ENCODE peak calls at places on chromosomes 6 and 20, in nine cellular contexts. Q is CD4-positive, CD25-positive, alpha-beta regulatory T cell; C is endothelial cell of umbilical vein; O is MM.1S; L is left lung; D is CD8-positive, alpha-beta T cell; U is RWPE1; E is A549; K is CD4-positive, alpha-beta T cell. V is an unnamed sample.

GRCh38 chr20:31698803-31699718 is 23.6 kb downstream of the BCL2L1 start:
- DNase-seq in E (peak), K (no peak), C (peak), L (no peak), U (peak), Q (no peak), D (no peak), O (peak), V (peak)

GRCh38 chr6:127458817-127459216 is 372 bp downstream of the KIAA0408 start:
- DNase-seq in K (no peak), U (no peak), L (no peak), C (no peak), Q (no peak), O (no peak), E (no peak), D (no peak), V (no peak)

GRCh38 chr20:63006611-63007471 is at the start of gene BHLHE23:
- DNase-seq in L (peak), Q (no peak), O (no peak), K (no peak), E (no peak), D (no peak), U (no peak), C (no peak), V (no peak)

GRCh38 chr6:145278163-145278807 is 457.0 kb downstream of the EPM2A start:
- DNase-seq in Q (no peak), E (peak), U (no peak), O (no peak), L (no peak), C (no peak), K (no peak), D (no peak), V (no peak)

GRCh38 chr6:166443166-166443565 is 60.4 kb upstream of the MPC1 start:
- DNase-seq in L (no peak), Q (no peak), E (no peak), C (no peak), O (no peak), K (no peak), D (no peak), U (no peak), V (no peak)

GRCh38 chr6:93079061-93079460 is 340.3 kb downstream of the EPHA7 start:
- DNase-seq in K (no peak), L (no peak), O (no peak), Q (no peak), C (no peak), U (no peak), D (no peak), E (no peak), V (no peak)

GRCh38 chr20:63625771-63626423 is 1.0 kb downstream of the GMEB2 start:
- DNase-seq in K (no peak), D (no peak), Q (no peak), E (peak), C (no peak), U (no peak), L (peak), O (peak), V (no peak)

GRCh38 chr6:86832686-86833085 is 104.6 kb upstream of the HTR1E start:
- DNase-seq in O (no peak), U (no peak), D (no peak), E (no peak), Q (no peak), L (no peak), K (no peak), C (no peak), V (no peak)

GRCh38 chr6:36384095-36384494 is 3.4 kb downstream of the ETV7 start:
- DNase-seq in L (no peak), D (no peak), Q (no peak), U (no peak), C (no peak), E (no peak), K (no peak), O (no peak), V (no peak)

GRCh38 chr6:35178932-35179832 is 34.6 kb upstream of the SCUBE3 start:
- DNase-seq in C (no peak), L (no peak), U (no peak), E (no peak), O (no peak), Q (no peak), K (no peak), D (no peak), V (no peak)

GRCh38 chr6:135600086-135600702 is 102.7 kb upstream of the AHI1 start:
- DNase-seq in C (no peak), U (no peak), O (no peak), D (no peak), L (no peak), E (no peak), K (no peak), Q (no peak), V (no peak)

GRCh38 chr6:144895890-144896289 is 610.8 kb downstream of the UTRN start:
- DNase-seq in K (no peak), D (no peak), Q (no peak), L (no peak), E (no peak), C (no peak), O (no peak), U (no peak), V (no peak)

GRCh38 chr20:62227977-62228958 is 8.2 kb upstream of the HRH3 start:
- DNase-seq in K (no peak), O (no peak), C (no peak), E (no peak), Q (no peak), U (no peak), L (peak), D (no peak), V (no peak)

GRCh38 chr20:38044685-38045084 is 11.1 kb downstream of the RPRD1B start:
- DNase-seq in Q (no peak), O (no peak), E (no peak), U (no peak), L (no peak), K (no peak), C (no peak), D (no peak), V (no peak)

GRCh38 chr6:23656257-23656731 is 469.7 kb upstream of the NRSN1 start:
- DNase-seq in O (no peak), K (no peak), D (no peak), U (no peak), Q (no peak), L (no peak), C (no peak), E (no peak), V (no peak)

GRCh38 chr20:46592580-46593362 is 42.3 kb upstream of the OCSTAMP start:
- DNase-seq in Q (no peak), D (no peak), E (peak), K (no peak), C (no peak), O (no peak), L (no peak), U (no peak), V (no peak)

GRCh38 chr6:712805-713204 is 19.9 kb upstream of the EXOC2 start:
- DNase-seq in E (no peak), O (no peak), D (no peak), L (no peak), Q (no peak), K (no peak), C (no peak), U (no peak), V (no peak)

DNA sequence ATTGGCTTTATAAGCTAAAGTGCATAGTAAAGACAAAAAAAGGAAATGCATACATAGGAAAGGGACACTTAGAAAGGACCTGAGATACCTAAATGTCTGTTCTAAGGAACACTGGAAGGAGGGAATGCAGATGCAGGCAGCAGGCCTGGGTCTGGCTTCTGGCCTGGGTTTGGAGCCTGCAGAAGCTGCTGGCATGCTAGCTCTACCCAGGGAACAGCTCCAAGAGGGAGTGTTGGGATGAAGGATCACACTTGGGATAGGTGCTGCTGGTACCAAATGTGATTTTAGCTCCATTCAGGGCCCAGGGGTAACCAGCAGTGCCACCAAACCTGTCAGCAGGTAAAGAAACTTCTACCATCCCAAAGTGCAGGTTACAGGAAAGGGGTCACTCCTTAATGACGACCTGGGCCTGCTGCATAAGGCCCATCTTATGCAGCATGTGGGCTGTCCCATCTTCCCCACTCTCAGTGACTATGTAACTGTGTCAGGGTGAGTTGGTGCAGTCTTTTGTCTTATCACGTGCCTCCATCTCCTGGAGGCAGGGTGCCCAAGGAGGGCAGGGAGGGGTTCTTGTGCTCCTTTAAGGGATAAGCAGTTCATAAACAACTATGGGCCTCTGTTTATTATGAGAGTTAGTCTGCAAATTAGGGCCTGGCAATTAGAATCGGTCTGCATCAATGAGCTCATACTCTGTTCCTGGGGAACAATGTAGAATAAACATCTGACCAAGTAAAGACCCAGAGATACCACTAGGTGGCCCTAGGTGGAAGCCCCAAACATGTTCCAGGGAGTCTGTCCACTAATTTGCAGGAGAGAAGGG is 26.9 kb downstream of the DDX27 start:
- DNase-seq in E (peak), O (peak), Q (peak), L (no peak), C (peak), D (no peak), U (peak), K (no peak), V (peak)
- H3K27ac ChIP-seq in E (no peak), O (no peak), Q (no peak), L (no peak), C (no peak), D (no peak), U (peak), K (no peak), V (peak)

GRCh38 chr6:3217286-3217685 is 10.2 kb downstream of the TUBB2B start:
- DNase-seq in K (no peak), D (no peak), E (no peak), L (no peak), C (no peak), O (no peak), U (no peak), Q (no peak), V (no peak)
- H3K27ac ChIP-seq in K (no peak), D (no peak), E (no peak), L (no peak), C (no peak), O (no peak), U (no peak), Q (no peak), V (no peak)

DNA sequence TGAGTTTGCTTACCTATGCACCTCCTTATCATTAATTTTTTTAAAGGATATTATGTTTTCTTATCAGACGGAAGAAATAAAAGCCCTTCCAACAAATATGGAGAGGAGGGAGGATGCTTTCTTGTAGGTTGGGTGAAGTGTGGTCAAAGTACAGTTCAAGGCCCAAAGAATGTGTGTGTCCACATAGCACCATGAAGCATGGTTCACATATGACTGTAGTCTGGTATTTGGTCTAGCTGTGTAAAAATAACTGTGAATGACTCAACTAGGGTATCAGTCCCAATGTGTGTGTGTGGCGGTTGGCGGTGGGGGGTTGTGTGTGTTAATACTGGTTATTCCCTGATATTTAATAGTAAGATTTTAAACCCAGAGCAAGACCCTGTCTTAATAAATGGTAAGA is 212.7 kb downstream of the TMEM242 start:
- DNase-seq in K (no peak), E (peak), O (no peak), L (no peak), Q (no peak), U (no peak), C (no peak), D (no peak), V (no peak)
- H3K27ac ChIP-seq in K (no peak), E (no peak), O (no peak), L (no peak), Q (no peak), U (no peak), C (no peak), D (no peak), V (no peak)

GRCh38 chr6:108584323-108584722 is 23.6 kb downstream of the FOXO3 start:
- DNase-seq in K (no peak), D (no peak), E (no peak), O (no peak), U (no peak), L (no peak), C (no peak), Q (no peak), V (no peak)

GRCh38 chr6:108582618-108583017 is 21.9 kb downstream of the FOXO3 start:
- DNase-seq in L (no peak), Q (no peak), K (no peak), C (no peak), U (no peak), O (no peak), E (no peak), D (no peak), V (no peak)

GRCh38 chr6:108580645-108581044 is 19.9 kb downstream of the FOXO3 start:
- DNase-seq in U (no peak), O (no peak), Q (no peak), C (no peak), E (no peak), D (no peak), L (no peak), K (no peak), V (no peak)

GRCh38 chr6:108581237-108581931 is 20.7 kb downstream of the FOXO3 start:
- DNase-seq in D (no peak), K (no peak), L (no peak), U (peak), Q (no peak), C (peak), E (no peak), O (peak), V (no peak)

GRCh38 chr6:108581932-108582500 is 21.3 kb downstream of the FOXO3 start:
- DNase-seq in U (no peak), O (no peak), D (no peak), Q (no peak), L (no peak), E (no peak), K (no peak), C (no peak), V (no peak)
- H3K27ac ChIP-seq in U (no peak), O (peak), D (no peak), Q (no peak), L (peak), E (peak), K (peak), C (peak), V (no peak)

GRCh38 chr20:20461526-20461925 is 93.6 kb downstream of the INSM1 start:
- DNase-seq in Q (no peak), L (no peak), D (no peak), O (no peak), C (no peak), E (no peak), U (no peak), K (no peak), V (no peak)

GRCh38 chr20:20462185-20462584 is 94.3 kb downstream of the INSM1 start:
- DNase-seq in D (no peak), K (no peak), O (no peak), L (no peak), C (no peak), Q (no peak), E (no peak), U (no peak), V (no peak)

GRCh38 chr20:20466341-20466879 is 98.5 kb downstream of the INSM1 start:
- DNase-seq in K (no peak), D (no peak), L (no peak), U (no peak), E (no peak), Q (no peak), O (peak), C (no peak), V (no peak)

GRCh38 chr20:20465259-20465658 is 97.4 kb downstream of the INSM1 start:
- DNase-seq in Q (no peak), U (no peak), O (no peak), E (no peak), D (no peak), C (no peak), L (no peak), K (no peak), V (peak)

GRCh38 chr20:20463933-20464374 is 96.0 kb downstream of the INSM1 start:
- DNase-seq in O (no peak), L (no peak), E (no peak), U (no peak), C (no peak), Q (no peak), D (no peak), K (no peak), V (peak)
- H3K27ac ChIP-seq in O (no peak), L (no peak), E (no peak), U (no peak), C (no peak), Q (no peak), D (no peak), K (no peak), V (peak)

DNA sequence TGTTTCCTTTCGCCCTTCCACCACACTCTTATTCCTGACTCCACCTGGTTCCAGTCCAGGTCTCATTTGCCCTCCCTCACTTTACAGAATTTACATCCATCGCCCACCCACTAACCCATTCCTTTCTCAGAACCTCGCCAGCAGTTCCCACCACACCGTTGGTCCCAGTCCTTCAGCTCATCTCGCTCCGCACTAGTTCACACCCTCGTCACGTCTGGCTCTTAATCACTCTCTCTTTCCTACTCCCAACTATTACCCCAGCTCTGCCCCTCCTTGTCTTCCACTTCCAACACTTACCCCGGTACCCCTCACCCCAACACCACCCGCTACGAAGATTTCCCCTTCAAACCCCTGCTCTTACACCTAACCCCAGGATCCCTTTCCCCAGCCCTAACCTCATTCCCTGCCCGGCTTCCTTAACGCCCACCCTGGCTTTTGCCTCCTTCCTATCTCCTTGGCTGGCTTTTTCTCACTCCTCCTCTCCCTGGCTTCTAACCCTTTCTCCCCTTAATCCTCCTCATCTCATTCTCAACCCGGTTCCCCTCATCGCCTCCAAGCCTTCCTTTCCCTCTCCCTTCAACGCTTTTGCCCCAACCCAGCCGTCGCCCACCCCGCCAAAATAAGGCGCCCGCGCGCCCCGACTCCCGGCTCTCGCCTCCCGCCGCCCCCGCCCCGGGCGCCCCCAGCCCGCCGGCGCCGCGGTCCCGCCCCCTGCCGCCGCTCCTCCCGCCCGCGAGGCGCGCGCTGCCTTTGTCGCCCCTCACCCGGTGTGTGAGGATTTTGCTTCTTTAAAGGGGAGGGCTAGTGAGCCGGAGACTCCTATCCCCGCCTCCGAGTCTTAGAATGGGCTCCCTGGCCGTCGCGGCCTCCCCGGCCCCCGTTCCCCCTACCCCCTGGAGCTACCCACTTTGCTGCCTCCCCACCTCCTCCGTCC is 542 bp downstream of the USP49 start:
- DNase-seq in C (peak), L (peak), E (no peak), U (peak), K (no peak), D (no peak), Q (no peak), O (no peak), V (peak)
- H3K27ac ChIP-seq in C (no peak), L (no peak), E (peak), U (peak), K (no peak), D (no peak), Q (peak), O (no peak), V (peak)

DNA sequence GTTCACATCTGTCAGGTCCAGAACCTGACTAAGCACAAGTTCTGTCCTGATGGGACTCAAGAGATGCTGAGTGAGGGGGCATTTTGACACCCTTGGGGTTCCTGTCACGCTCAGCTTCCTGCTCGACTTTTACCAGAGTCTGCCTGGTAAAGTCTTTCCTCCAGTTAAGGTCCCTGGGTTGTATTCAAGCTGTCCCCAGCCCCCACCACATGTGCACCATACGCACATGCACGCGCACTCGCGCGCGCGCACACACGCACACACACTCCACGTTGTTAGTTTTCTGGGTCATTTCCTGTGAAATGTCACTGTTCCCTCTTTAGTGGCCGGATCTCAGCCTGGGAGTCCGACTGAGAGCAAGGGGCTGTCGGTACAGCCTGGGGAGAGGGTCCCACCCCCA is 166.1 kb downstream of the GMPR start:
- DNase-seq in L (no peak), D (no peak), U (no peak), O (no peak), E (no peak), C (no peak), K (no peak), Q (no peak), V (no peak)
- H3K27ac ChIP-seq in L (no peak), D (no peak), U (no peak), O (no peak), E (no peak), C (no peak), K (no peak), Q (no peak), V (no peak)

DNA sequence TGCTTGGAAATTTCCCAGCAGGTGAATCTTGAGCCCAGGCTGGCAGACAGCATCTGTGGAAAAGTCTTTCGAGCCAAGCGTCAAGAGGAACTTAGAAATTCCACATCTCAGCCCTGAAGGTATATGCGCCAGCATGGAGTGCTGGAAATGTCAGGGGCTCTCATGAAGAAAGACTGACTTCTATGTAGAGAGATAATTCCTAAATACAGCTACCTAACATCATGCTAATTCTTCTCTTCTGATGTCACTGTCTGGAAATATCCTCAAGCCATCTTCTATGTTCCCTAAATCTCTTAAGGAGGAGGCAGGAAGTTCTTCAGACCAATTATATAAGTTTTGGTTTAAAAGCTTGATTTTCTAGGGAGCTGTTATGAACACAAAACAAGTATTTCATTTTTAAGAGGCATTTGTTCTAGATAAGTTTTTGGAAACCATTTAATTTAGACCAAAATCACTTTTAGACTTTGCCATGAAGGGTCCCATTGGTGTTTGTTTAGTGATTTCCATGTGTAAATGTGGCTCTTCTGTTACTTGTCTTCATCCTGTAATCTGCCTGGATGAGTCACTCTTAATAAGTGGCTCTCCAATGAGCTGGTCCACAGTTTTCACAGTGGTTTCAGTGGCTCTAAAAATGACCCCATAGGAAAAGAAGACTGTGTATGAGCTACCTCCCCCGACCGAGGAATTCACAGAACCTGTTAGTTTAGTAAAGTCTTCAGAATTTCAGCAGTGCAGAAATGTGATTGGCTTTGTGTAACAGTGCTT is 492.2 kb upstream of the MARCKS start:
- DNase-seq in D (no peak), Q (no peak), U (no peak), K (no peak), L (no peak), C (no peak), E (no peak), O (no peak), V (no peak)
- H3K27ac ChIP-seq in D (no peak), Q (no peak), U (no peak), K (no peak), L (no peak), C (no peak), E (peak), O (no peak), V (no peak)